ENCODE peak calls at places on chromosomes 12 and 14, in eight cellular contexts. A, H, X, M, N, F, V and L are unnamed samples.

GRCh38 chr14:58643366-58643765 is 5.6 kb downstream of the DACT1 start:
- DNase-seq in X (no peak), M (no peak), N (no peak), F (no peak), H (no peak), V (no peak), A (no peak), L (no peak)

GRCh38 chr14:71918955-71919354 is 13.3 kb upstream of the RGS6 start:
- DNase-seq in V (no peak), X (no peak), A (no peak), N (no peak), F (no peak), M (peak), H (no peak), L (no peak)

GRCh38 chr12:55982319-55982936 is 8.6 kb downstream of the RAB5B start:
- DNase-seq in A (no peak), F (no peak), H (no peak), X (no peak), N (no peak), M (no peak), V (no peak), L (no peak)

GRCh38 chr12:82279597-82279996 is 78.6 kb downstream of the CCDC59 start:
- DNase-seq in N (no peak), A (no peak), X (no peak), H (no peak), M (no peak), V (no peak), F (no peak), L (no peak)

GRCh38 chr12:10717410-10717809 is 5.7 kb downstream of the YBX3 start:
- DNase-seq in H (no peak), M (no peak), X (no peak), A (no peak), N (no peak), F (no peak), V (no peak), L (peak)

GRCh38 chr12:19572920-19573558 is 133.7 kb downstream of the AEBP2 start:
- DNase-seq in V (peak), N (peak), A (no peak), X (peak), F (peak), H (no peak), M (peak), L (peak)

GRCh38 chr14:43872752-43873655 is 634.1 kb downstream of the FSCB start:
- DNase-seq in A (no peak), M (no peak), X (no peak), N (no peak), H (no peak), V (no peak), F (peak), L (no peak)

GRCh38 chr14:97218336-97218712 is 421.1 kb downstream of the VRK1 start:
- DNase-seq in V (no peak), F (no peak), H (no peak), A (no peak), X (no peak), N (no peak), M (peak), L (no peak)

GRCh38 chr12:30599631-30600030 is 96.0 kb downstream of the IPO8 start:
- DNase-seq in N (no peak), A (no peak), V (no peak), H (no peak), X (no peak), F (no peak), M (no peak), L (peak)

GRCh38 chr12:111154180-111154579 is 214.7 kb downstream of the PHETA1 start:
- DNase-seq in M (no peak), X (no peak), V (no peak), H (no peak), N (no peak), A (no peak), F (no peak), L (no peak)

GRCh38 chr14:84129028-84129427 is 1400.9 kb upstream of the FLRT2 start:
- DNase-seq in X (no peak), M (no peak), N (no peak), A (no peak), H (no peak), V (no peak), F (no peak), L (no peak)

GRCh38 chr12:55815473-55815872 is 2.1 kb downstream of the SARNP start:
- DNase-seq in N (no peak), A (no peak), X (no peak), H (no peak), M (no peak), F (no peak), V (no peak), L (no peak)

GRCh38 chr12:31682136-31682962 is 22.9 kb downstream of the ETFBKMT start:
- DNase-seq in V (peak), H (peak), M (peak), X (peak), F (peak), A (no peak), N (peak), L (peak)

GRCh38 chr14:23071244-23071974 is 14.1 kb upstream of the CDH24 start:
- DNase-seq in F (peak), A (peak), H (peak), X (peak), N (peak), V (peak), M (peak), L (peak)

GRCh38 chr14:20667957-20668356 is 16.4 kb upstream of the RNASE4 start:
- DNase-seq in X (no peak), F (no peak), N (no peak), V (no peak), H (no peak), M (no peak), A (no peak), L (no peak)

GRCh38 chr14:21863289-21863688 is 189.7 kb upstream of the OR4E1 start:
- DNase-seq in M (no peak), A (no peak), H (no peak), F (no peak), N (no peak), X (no peak), V (no peak), L (no peak)

GRCh38 chr12:53972722-53973092 is 219 bp upstream of the HOXC11 start:
- DNase-seq in V (no peak), M (no peak), H (no peak), X (no peak), N (no peak), F (no peak), A (no peak), L (no peak)